ENCODE peak calls at places on chromosomes 4 and X, in eight cellular contexts. One of them, this sample, is unnamed.
A peak's percentile ranks its signal among the peaks of the same experiment; 100 is the strongest.

GRCh38 chr4:78938474-78938867 is 767 bp downstream of the PAQR3 start:
- DNase-seq in SHP77: no peak
- DNase-seq in WERI-Rb-1: no peak
- DNase-seq in mesendoderm: no peak
- DNase-seq in amniotic epithelial cell: no peak
- DNase-seq in iPS DF 6.9: no peak
- DNase-seq in PC-3: no peak
- DNase-seq in effector memory CD4-positive, alpha-beta T cell: no peak
- DNase-seq in this sample: no peak

GRCh38 chrX:31423575-31424284 is 351.9 kb upstream of the FTHL17 start:
- DNase-seq in mesendoderm: peak; percentile 53
- DNase-seq in effector memory CD4-positive, alpha-beta T cell: no peak
- DNase-seq in amniotic epithelial cell: peak; percentile 84
- DNase-seq in PC-3: peak; percentile 51
- DNase-seq in WERI-Rb-1: peak; percentile 25
- DNase-seq in SHP77: peak; percentile 58
- DNase-seq in iPS DF 6.9: no peak
- DNase-seq in this sample: no peak

GRCh38 chrX:38285649-38286048 is 41.7 kb downstream of the RPGR start:
- DNase-seq in effector memory CD4-positive, alpha-beta T cell: no peak
- DNase-seq in iPS DF 6.9: no peak
- DNase-seq in SHP77: no peak
- DNase-seq in PC-3: no peak
- DNase-seq in mesendoderm: no peak
- DNase-seq in WERI-Rb-1: no peak
- DNase-seq in amniotic epithelial cell: no peak
- DNase-seq in this sample: no peak

GRCh38 chrX:49247916-49248811 is 12.9 kb downstream of the CCDC22 start:
- DNase-seq in WERI-Rb-1: no peak
- DNase-seq in amniotic epithelial cell: no peak
- DNase-seq in SHP77: peak; percentile 3
- DNase-seq in effector memory CD4-positive, alpha-beta T cell: no peak
- DNase-seq in PC-3: no peak
- DNase-seq in iPS DF 6.9: no peak
- DNase-seq in mesendoderm: no peak
- DNase-seq in this sample: no peak

GRCh38 chr4:185357220-185357619 is 38.5 kb downstream of the LRP2BP start:
- DNase-seq in amniotic epithelial cell: no peak
- DNase-seq in mesendoderm: no peak
- DNase-seq in iPS DF 6.9: no peak
- DNase-seq in effector memory CD4-positive, alpha-beta T cell: no peak
- DNase-seq in SHP77: no peak
- DNase-seq in PC-3: no peak
- DNase-seq in WERI-Rb-1: no peak
- DNase-seq in this sample: no peak

GRCh38 chr4:184819786-184820185 is 6.0 kb downstream of the ACSL1 start:
- DNase-seq in amniotic epithelial cell: no peak
- DNase-seq in PC-3: no peak
- DNase-seq in SHP77: no peak
- DNase-seq in iPS DF 6.9: no peak
- DNase-seq in WERI-Rb-1: no peak
- DNase-seq in mesendoderm: no peak
- DNase-seq in effector memory CD4-positive, alpha-beta T cell: no peak
- DNase-seq in this sample: no peak

GRCh38 chr4:110663738-110664444 is 41.0 kb upstream of the PITX2 start:
- DNase-seq in PC-3: peak; percentile 76
- DNase-seq in WERI-Rb-1: no peak
- DNase-seq in mesendoderm: no peak
- DNase-seq in iPS DF 6.9: no peak
- DNase-seq in effector memory CD4-positive, alpha-beta T cell: no peak
- DNase-seq in amniotic epithelial cell: peak; percentile 90
- DNase-seq in SHP77: no peak
- DNase-seq in this sample: peak; percentile 11

GRCh38 chr4:25862411-25863346 is at the start of gene SEL1L3:
- DNase-seq in iPS DF 6.9: no peak
- DNase-seq in effector memory CD4-positive, alpha-beta T cell: peak; percentile 42
- DNase-seq in mesendoderm: no peak
- DNase-seq in amniotic epithelial cell: no peak
- DNase-seq in SHP77: peak; percentile 6
- DNase-seq in PC-3: peak; percentile 27
- DNase-seq in WERI-Rb-1: peak; percentile 56
- DNase-seq in this sample: no peak

GRCh38 chr4:90958256-90958895 is 831.2 kb downstream of the CCSER1 start:
- DNase-seq in effector memory CD4-positive, alpha-beta T cell: no peak
- DNase-seq in iPS DF 6.9: no peak
- DNase-seq in PC-3: peak; percentile 86
- DNase-seq in amniotic epithelial cell: peak; percentile 93
- DNase-seq in WERI-Rb-1: no peak
- DNase-seq in SHP77: no peak
- DNase-seq in mesendoderm: peak; percentile 78
- DNase-seq in this sample: peak; percentile 53